ENCODE peak calls at places on chromosomes 1 and 21, in eight cellular contexts. One of them, this sample, is unnamed.

GRCh38 chr1:234780531-234781162 is 170.7 kb upstream of the IRF2BP2 start:
- DNase-seq in stimulated activated CD4-positive, alpha-beta T cell treated with anti-CD3 and anti-CD28 coated beads, Interleukin-12 subunit alpha, Interleukin-12 subunit beta, amount 100 ng/mL, for 4 hours: no peak
- DNase-seq in HCEC 1CT: no peak
- DNase-seq in stimulated activated CD8-positive, alpha-beta memory T cell treated with anti-CD3 and anti-CD28 coated beads, Interleukin-4, amount 100 ng/mL, for 1 hour: no peak
- DNase-seq in HCT116: no peak
- DNase-seq in NCI-H2171 treated with DMSO at 0.1 percent for 48 hours: no peak
- DNase-seq in CD8-positive, alpha-beta T cell: no peak
- DNase-seq in EL: no peak
- DNase-seq in this sample: no peak

GRCh38 chr1:46333300-46334029 is 7.1 kb upstream of the NSUN4 start:
- DNase-seq in stimulated activated CD4-positive, alpha-beta T cell treated with anti-CD3 and anti-CD28 coated beads, Interleukin-12 subunit alpha, Interleukin-12 subunit beta, amount 100 ng/mL, for 4 hours: no peak
- DNase-seq in HCEC 1CT: peak
- DNase-seq in stimulated activated CD8-positive, alpha-beta memory T cell treated with anti-CD3 and anti-CD28 coated beads, Interleukin-4, amount 100 ng/mL, for 1 hour: no peak
- DNase-seq in HCT116: peak
- DNase-seq in NCI-H2171 treated with DMSO at 0.1 percent for 48 hours: peak
- DNase-seq in CD8-positive, alpha-beta T cell: no peak
- DNase-seq in EL: peak
- DNase-seq in this sample: peak

GRCh38 chr1:7558041-7558461 is 213.0 kb upstream of the VAMP3 start:
- DNase-seq in stimulated activated CD4-positive, alpha-beta T cell treated with anti-CD3 and anti-CD28 coated beads, Interleukin-12 subunit alpha, Interleukin-12 subunit beta, amount 100 ng/mL, for 4 hours: no peak
- DNase-seq in HCEC 1CT: no peak
- DNase-seq in stimulated activated CD8-positive, alpha-beta memory T cell treated with anti-CD3 and anti-CD28 coated beads, Interleukin-4, amount 100 ng/mL, for 1 hour: no peak
- DNase-seq in HCT116: no peak
- DNase-seq in NCI-H2171 treated with DMSO at 0.1 percent for 48 hours: peak
- DNase-seq in CD8-positive, alpha-beta T cell: no peak
- DNase-seq in EL: no peak
- DNase-seq in this sample: no peak

GRCh38 chr1:11918779-11919519 is 7.3 kb downstream of the KIAA2013 start:
- DNase-seq in stimulated activated CD4-positive, alpha-beta T cell treated with anti-CD3 and anti-CD28 coated beads, Interleukin-12 subunit alpha, Interleukin-12 subunit beta, amount 100 ng/mL, for 4 hours: no peak
- DNase-seq in HCEC 1CT: peak
- DNase-seq in stimulated activated CD8-positive, alpha-beta memory T cell treated with anti-CD3 and anti-CD28 coated beads, Interleukin-4, amount 100 ng/mL, for 1 hour: no peak
- DNase-seq in HCT116: no peak
- DNase-seq in NCI-H2171 treated with DMSO at 0.1 percent for 48 hours: no peak
- DNase-seq in CD8-positive, alpha-beta T cell: no peak
- DNase-seq in EL: peak
- DNase-seq in this sample: peak

GRCh38 chr1:50774759-50775351 is 185.2 kb downstream of the FAF1 start:
- DNase-seq in stimulated activated CD4-positive, alpha-beta T cell treated with anti-CD3 and anti-CD28 coated beads, Interleukin-12 subunit alpha, Interleukin-12 subunit beta, amount 100 ng/mL, for 4 hours: no peak
- DNase-seq in HCEC 1CT: peak
- DNase-seq in stimulated activated CD8-positive, alpha-beta memory T cell treated with anti-CD3 and anti-CD28 coated beads, Interleukin-4, amount 100 ng/mL, for 1 hour: no peak
- DNase-seq in HCT116: peak
- DNase-seq in NCI-H2171 treated with DMSO at 0.1 percent for 48 hours: peak
- DNase-seq in CD8-positive, alpha-beta T cell: no peak
- DNase-seq in EL: peak
- DNase-seq in this sample: peak

GRCh38 chr1:240608707-240609106 is 3.2 kb downstream of the GREM2 start:
- DNase-seq in stimulated activated CD4-positive, alpha-beta T cell treated with anti-CD3 and anti-CD28 coated beads, Interleukin-12 subunit alpha, Interleukin-12 subunit beta, amount 100 ng/mL, for 4 hours: no peak
- DNase-seq in HCEC 1CT: no peak
- DNase-seq in stimulated activated CD8-positive, alpha-beta memory T cell treated with anti-CD3 and anti-CD28 coated beads, Interleukin-4, amount 100 ng/mL, for 1 hour: no peak
- DNase-seq in HCT116: no peak
- DNase-seq in NCI-H2171 treated with DMSO at 0.1 percent for 48 hours: no peak
- DNase-seq in CD8-positive, alpha-beta T cell: peak
- DNase-seq in EL: peak
- DNase-seq in this sample: no peak

GRCh38 chr1:67573481-67573880 is 111.5 kb upstream of the GADD45A start:
- DNase-seq in stimulated activated CD4-positive, alpha-beta T cell treated with anti-CD3 and anti-CD28 coated beads, Interleukin-12 subunit alpha, Interleukin-12 subunit beta, amount 100 ng/mL, for 4 hours: no peak
- DNase-seq in HCEC 1CT: peak
- DNase-seq in stimulated activated CD8-positive, alpha-beta memory T cell treated with anti-CD3 and anti-CD28 coated beads, Interleukin-4, amount 100 ng/mL, for 1 hour: no peak
- DNase-seq in HCT116: no peak
- DNase-seq in NCI-H2171 treated with DMSO at 0.1 percent for 48 hours: peak
- DNase-seq in CD8-positive, alpha-beta T cell: no peak
- DNase-seq in EL: peak
- DNase-seq in this sample: no peak

GRCh38 chr1:231512147-231512698 is 16.2 kb upstream of the TSNAX start:
- DNase-seq in stimulated activated CD4-positive, alpha-beta T cell treated with anti-CD3 and anti-CD28 coated beads, Interleukin-12 subunit alpha, Interleukin-12 subunit beta, amount 100 ng/mL, for 4 hours: no peak
- DNase-seq in HCEC 1CT: peak
- DNase-seq in stimulated activated CD8-positive, alpha-beta memory T cell treated with anti-CD3 and anti-CD28 coated beads, Interleukin-4, amount 100 ng/mL, for 1 hour: no peak
- DNase-seq in HCT116: peak
- DNase-seq in NCI-H2171 treated with DMSO at 0.1 percent for 48 hours: no peak
- DNase-seq in CD8-positive, alpha-beta T cell: no peak
- DNase-seq in EL: peak
- DNase-seq in this sample: peak

GRCh38 chr1:53316742-53317650 is 10.9 kb downstream of the LRP8 start:
- DNase-seq in stimulated activated CD4-positive, alpha-beta T cell treated with anti-CD3 and anti-CD28 coated beads, Interleukin-12 subunit alpha, Interleukin-12 subunit beta, amount 100 ng/mL, for 4 hours: no peak
- DNase-seq in HCEC 1CT: no peak
- DNase-seq in stimulated activated CD8-positive, alpha-beta memory T cell treated with anti-CD3 and anti-CD28 coated beads, Interleukin-4, amount 100 ng/mL, for 1 hour: no peak
- DNase-seq in HCT116: no peak
- DNase-seq in NCI-H2171 treated with DMSO at 0.1 percent for 48 hours: peak
- DNase-seq in CD8-positive, alpha-beta T cell: no peak
- DNase-seq in EL: no peak
- DNase-seq in this sample: no peak

GRCh38 chr1:85282424-85282823 is 6.0 kb upstream of the BCL10 start:
- DNase-seq in stimulated activated CD4-positive, alpha-beta T cell treated with anti-CD3 and anti-CD28 coated beads, Interleukin-12 subunit alpha, Interleukin-12 subunit beta, amount 100 ng/mL, for 4 hours: no peak
- DNase-seq in HCEC 1CT: no peak
- DNase-seq in stimulated activated CD8-positive, alpha-beta memory T cell treated with anti-CD3 and anti-CD28 coated beads, Interleukin-4, amount 100 ng/mL, for 1 hour: no peak
- DNase-seq in HCT116: peak
- DNase-seq in NCI-H2171 treated with DMSO at 0.1 percent for 48 hours: no peak
- DNase-seq in CD8-positive, alpha-beta T cell: no peak
- DNase-seq in EL: no peak
- DNase-seq in this sample: no peak

GRCh38 chr1:93635614-93636543 is 45.8 kb downstream of the BCAR3 start:
- DNase-seq in stimulated activated CD4-positive, alpha-beta T cell treated with anti-CD3 and anti-CD28 coated beads, Interleukin-12 subunit alpha, Interleukin-12 subunit beta, amount 100 ng/mL, for 4 hours: no peak
- DNase-seq in HCEC 1CT: no peak
- DNase-seq in stimulated activated CD8-positive, alpha-beta memory T cell treated with anti-CD3 and anti-CD28 coated beads, Interleukin-4, amount 100 ng/mL, for 1 hour: no peak
- DNase-seq in HCT116: no peak
- DNase-seq in NCI-H2171 treated with DMSO at 0.1 percent for 48 hours: no peak
- DNase-seq in CD8-positive, alpha-beta T cell: no peak
- DNase-seq in EL: no peak
- DNase-seq in this sample: no peak

GRCh38 chr21:42868196-42868595 is 11.1 kb downstream of the WDR4 start:
- DNase-seq in stimulated activated CD4-positive, alpha-beta T cell treated with anti-CD3 and anti-CD28 coated beads, Interleukin-12 subunit alpha, Interleukin-12 subunit beta, amount 100 ng/mL, for 4 hours: no peak
- DNase-seq in HCEC 1CT: no peak
- DNase-seq in stimulated activated CD8-positive, alpha-beta memory T cell treated with anti-CD3 and anti-CD28 coated beads, Interleukin-4, amount 100 ng/mL, for 1 hour: no peak
- DNase-seq in HCT116: no peak
- DNase-seq in NCI-H2171 treated with DMSO at 0.1 percent for 48 hours: no peak
- DNase-seq in CD8-positive, alpha-beta T cell: no peak
- DNase-seq in EL: no peak
- DNase-seq in this sample: no peak

This sample was measured in LHCN-M2.